ENCODE peak calls at places on chromosomes 16 and 17, in seven cellular contexts. K is RWPE1, S is GM06990, J is AG04450, Z is IMR-90, H is fibroblast of the aortic adventitia, I is heart left ventricle. X is an unnamed sample.

GRCh38 chr16:70573451-70574121 is 50.0 kb downstream of the SF3B3 start:
- DNase-seq in K (no peak), S (no peak), J (peak), Z (peak), H (peak), I (peak), X (no peak)

GRCh38 chr17:69608808-69609494 is 194.5 kb downstream of the MAP2K6 start:
- DNase-seq in K (peak), S (no peak), J (peak), Z (peak), H (peak), I (peak), X (no peak)

GRCh38 chr16:30567991-30568638 is 3.4 kb downstream of the ZNF688 start:
- DNase-seq in K (peak), S (no peak), J (peak), Z (peak), H (peak), I (no peak), X (no peak)

GRCh38 chr17:29733151-29733550 is 110.4 kb upstream of the CORO6 start:
- DNase-seq in K (no peak), S (no peak), J (no peak), Z (peak), H (peak), I (no peak), X (no peak)

GRCh38 chr17:36921131-36921851 is 16.0 kb upstream of the LHX1 start:
- DNase-seq in K (peak), S (no peak), J (no peak), Z (peak), H (peak), I (no peak), X (peak)

GRCh38 chr17:7807206-7807605 is 26.8 kb upstream of the KDM6B start:
- DNase-seq in K (no peak), S (no peak), J (no peak), Z (no peak), H (no peak), I (no peak), X (no peak)

GRCh38 chr17:7383742-7384488 is 3.0 kb downstream of the TNK1 start:
- DNase-seq in K (no peak), S (peak), J (no peak), Z (peak), H (no peak), I (no peak), X (no peak)

GRCh38 chr17:66468241-66469087 is 166.1 kb downstream of the PRKCA start:
- DNase-seq in K (peak), S (no peak), J (no peak), Z (peak), H (peak), I (peak), X (no peak)

GRCh38 chr17:47935961-47936360 is 5.4 kb upstream of the PNPO start:
- DNase-seq in K (peak), S (no peak), J (peak), Z (peak), H (peak), I (no peak), X (no peak)

GRCh38 chr17:81252336-81253329 is 13.5 kb downstream of the NDUFAF8 start:
- DNase-seq in K (no peak), S (no peak), J (no peak), Z (no peak), H (no peak), I (no peak), X (peak)

GRCh38 chr17:29059281-29059680 is 16.3 kb downstream of the PIPOX start:
- DNase-seq in K (peak), S (no peak), J (peak), Z (peak), H (peak), I (no peak), X (no peak)

GRCh38 chr16:85205747-85206471 is 93.6 kb upstream of the CIBAR2 start:
- DNase-seq in K (peak), S (no peak), J (no peak), Z (peak), H (peak), I (no peak), X (no peak)

GRCh38 chr17:42698736-42699414 is 16.5 kb downstream of the CNTNAP1 start:
- DNase-seq in K (peak), S (no peak), J (no peak), Z (peak), H (peak), I (peak), X (peak)

GRCh38 chr16:27228621-27229501 is 25.5 kb downstream of the KDM8 start:
- DNase-seq in K (no peak), S (no peak), J (no peak), Z (no peak), H (no peak), I (peak), X (peak)

GRCh38 chr17:82875418-82875856 is 35.6 kb upstream of the ZNF750 start:
- DNase-seq in K (peak), S (no peak), J (no peak), Z (no peak), H (no peak), I (no peak), X (no peak)

GRCh38 chr17:41620583-41621434 is 3.6 kb downstream of the KRT17 start:
- DNase-seq in K (no peak), S (no peak), J (no peak), Z (no peak), H (no peak), I (no peak), X (no peak)

GRCh38 chr16:24544640-24545039 is 5.3 kb downstream of the RBBP6 start:
- DNase-seq in K (no peak), S (no peak), J (no peak), Z (peak), H (peak), I (no peak), X (no peak)

GRCh38 chr16:8972843-8973586 is 9.3 kb upstream of the USP7 start:
- DNase-seq in K (no peak), S (no peak), J (no peak), Z (peak), H (peak), I (no peak), X (no peak)

GRCh38 chr17:77366206-77366557 is 225.4 kb downstream of the SEC14L1 start:
- DNase-seq in K (no peak), S (no peak), J (no peak), Z (peak), H (no peak), I (no peak), X (no peak)

DNA sequence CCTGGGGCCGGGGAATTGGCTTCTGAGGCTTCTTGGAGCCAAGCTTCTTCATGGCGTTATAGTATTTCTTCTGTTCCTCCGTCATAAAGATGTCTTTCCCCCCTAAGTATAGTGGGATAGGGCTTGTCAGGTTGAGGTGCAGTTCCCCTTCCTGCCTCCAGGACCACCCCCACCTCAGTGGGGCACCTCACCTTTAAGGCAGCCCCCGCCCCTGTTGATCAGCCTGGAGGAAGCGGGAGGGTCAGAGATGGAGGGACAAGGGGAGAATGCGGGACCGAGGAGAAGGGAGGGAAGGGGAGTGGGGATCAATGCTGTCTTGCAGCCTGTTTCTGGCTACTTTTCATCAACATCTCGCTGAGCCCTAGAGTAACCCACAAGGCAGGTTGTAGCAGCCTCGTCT is 11.6 kb upstream of the CD79B start:
- DNase-seq in K (no peak), S (no peak), J (no peak), Z (no peak), H (no peak), I (no peak), X (no peak)
- TF ChIP-seq CTCF in K (no peak), S (peak), J (peak), Z (no peak), H (no peak), I (no peak), X (peak)

GRCh38 chr16:10597184-10597583 is 16.8 kb upstream of the EMP2 start:
- DNase-seq in K (no peak), S (no peak), J (no peak), Z (no peak), H (no peak), I (no peak), X (no peak)
- TF ChIP-seq CTCF in K (no peak), S (peak), J (no peak), Z (no peak), H (no peak), I (no peak), X (no peak)

DNA sequence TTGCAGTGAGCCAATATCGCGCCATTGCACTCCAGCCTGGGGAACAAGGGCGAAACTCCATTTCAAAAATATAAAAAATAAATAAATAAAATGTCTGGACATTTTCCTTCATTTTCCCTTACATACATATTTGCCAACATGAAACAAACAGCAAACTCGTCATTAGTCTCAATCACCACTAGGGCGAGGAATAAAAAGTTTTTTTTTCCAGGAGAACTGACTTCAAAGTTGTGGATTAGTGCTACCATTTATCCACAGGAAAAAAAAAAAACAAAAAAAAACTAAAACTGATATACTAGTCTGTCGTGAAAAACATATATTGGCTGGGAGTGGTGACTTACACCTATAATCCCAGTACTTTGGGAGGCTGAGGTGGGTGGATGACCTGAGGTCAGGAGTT is 77.0 kb upstream of the MTMR4 start:
- DNase-seq in K (no peak), S (no peak), J (no peak), Z (no peak), H (no peak), I (no peak), X (no peak)
- TF ChIP-seq CTCF in K (peak), S (no peak), J (peak), Z (no peak), H (peak), I (peak), X (no peak)

GRCh38 chr17:74748529-74749261 is at the start of gene NHERF1:
- DNase-seq in K (peak), S (peak), J (peak), Z (peak), H (peak), I (peak), X (peak)
- TF ChIP-seq CTCF in K (peak), S (peak), J (peak), Z (peak), H (peak), I (peak), X (peak)

GRCh38 chr17:78692460-78693010 is 89.5 kb downstream of the CYTH1 start:
- DNase-seq in K (no peak), S (no peak), J (no peak), Z (no peak), H (no peak), I (no peak), X (no peak)

GRCh38 chr17:78687125-78687524 is 94.9 kb downstream of the CYTH1 start:
- DNase-seq in K (no peak), S (no peak), J (no peak), Z (no peak), H (no peak), I (no peak), X (peak)

GRCh38 chr17:78693346-78694083 is 88.6 kb downstream of the CYTH1 start:
- DNase-seq in K (no peak), S (no peak), J (no peak), Z (no peak), H (no peak), I (no peak), X (no peak)

GRCh38 chr17:78687944-78688343 is 94.1 kb downstream of the CYTH1 start:
- DNase-seq in K (no peak), S (no peak), J (no peak), Z (no peak), H (no peak), I (no peak), X (no peak)

GRCh38 chr17:78689029-78689428 is 93.0 kb downstream of the CYTH1 start:
- DNase-seq in K (no peak), S (no peak), J (no peak), Z (no peak), H (no peak), I (no peak), X (no peak)
- TF ChIP-seq CTCF in K (no peak), S (peak), J (no peak), Z (no peak), H (no peak), I (no peak), X (peak)

GRCh38 chr17:74779948-74780400 is 3.8 kb upstream of the NAT9 start:
- DNase-seq in K (no peak), S (peak), J (no peak), Z (no peak), H (no peak), I (no peak), X (no peak)

GRCh38 chr17:74776044-74776962 is at the start of gene NAT9:
- DNase-seq in K (peak), S (peak), J (peak), Z (peak), H (peak), I (peak), X (peak)

GRCh38 chr17:74778960-74779359 is 2.8 kb upstream of the NAT9 start:
- DNase-seq in K (no peak), S (no peak), J (no peak), Z (peak), H (peak), I (no peak), X (no peak)

GRCh38 chr17:74776990-74777389 is 845 bp upstream of the NAT9 start:
- DNase-seq in K (no peak), S (no peak), J (no peak), Z (no peak), H (no peak), I (no peak), X (no peak)

DNA sequence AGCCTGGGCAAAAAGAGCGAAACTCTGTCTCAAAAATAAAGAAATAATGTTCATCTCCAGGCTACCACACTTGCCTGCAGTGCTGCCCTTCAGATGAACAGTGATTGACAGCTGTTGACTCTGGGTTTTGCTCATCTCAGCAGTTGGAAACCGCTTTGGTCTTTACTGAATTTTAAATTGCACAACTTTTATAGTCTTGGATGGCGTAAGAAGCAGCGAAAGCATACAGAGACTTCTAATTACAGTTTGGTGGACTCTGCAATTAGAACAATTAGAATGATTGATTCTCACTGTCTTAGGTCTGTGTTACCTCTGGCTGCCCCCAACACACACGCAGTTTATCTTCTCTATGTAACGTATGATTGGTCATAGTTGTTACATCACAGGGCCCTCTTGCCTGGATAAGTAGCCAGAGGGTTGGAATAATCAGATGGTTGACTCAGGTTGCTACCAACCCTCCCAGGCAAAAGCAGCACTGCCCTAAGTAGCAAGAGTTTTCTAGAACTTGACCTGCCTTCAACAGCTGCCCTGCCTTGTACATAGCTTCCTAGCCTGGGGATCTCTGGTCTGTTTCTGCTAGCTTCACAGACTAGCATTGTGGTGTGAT is 1.8 kb upstream of the NAT9 start:
- DNase-seq in K (no peak), S (no peak), J (no peak), Z (no peak), H (no peak), I (no peak), X (no peak)
- TF ChIP-seq CTCF in K (no peak), S (no peak), J (no peak), Z (no peak), H (no peak), I (no peak), X (no peak)

GRCh38 chr17:64240261-64240740 is 22.8 kb downstream of the TEX2 start:
- DNase-seq in K (no peak), S (no peak), J (no peak), Z (peak), H (no peak), I (peak), X (no peak)
- TF ChIP-seq CTCF in K (no peak), S (no peak), J (no peak), Z (no peak), H (no peak), I (no peak), X (no peak)

GRCh38 chr17:50541916-50542688 is 4.9 kb upstream of the SPATA20 start:
- DNase-seq in K (peak), S (peak), J (no peak), Z (peak), H (peak), I (peak), X (peak)
- TF ChIP-seq CTCF in K (peak), S (peak), J (peak), Z (peak), H (peak), I (peak), X (peak)

X was measured in WERI-Rb-1.